ENCODE peak calls at places on chromosomes 16 and 17, in eight cellular contexts. L is tibial nerve, Q is IMR-90, X is esophagus squamous epithelium, B is adrenal gland, T is body of pancreas, J is heart left ventricle, I is endothelial cell of umbilical vein. K is an unnamed sample.

GRCh38 chr16:8935989-8936388 is 27.7 kb downstream of the USP7 start:
- DNase-seq in J (no peak), T (no peak), X (no peak), I (no peak), Q (no peak), L (no peak), B (no peak), K (no peak)

GRCh38 chr16:77780378-77780837 is 8.0 kb upstream of the VAT1L start:
- DNase-seq in B (peak), X (no peak), T (no peak), J (no peak), L (no peak), Q (peak), I (peak), K (no peak)

GRCh38 chr16:27259710-27260109 is 8.9 kb downstream of the NSMCE1 start:
- DNase-seq in X (no peak), J (no peak), T (no peak), I (peak), B (no peak), L (no peak), Q (no peak), K (no peak)

GRCh38 chr16:81454044-81454443 is 9.4 kb downstream of the CMIP start:
- DNase-seq in X (no peak), Q (no peak), I (no peak), L (no peak), T (no peak), B (no peak), J (no peak), K (no peak)

GRCh38 chr17:16906670-16907069 is 65.2 kb downstream of the TNFRSF13B start:
- DNase-seq in B (no peak), T (no peak), X (no peak), I (no peak), Q (peak), J (no peak), L (no peak), K (no peak)

GRCh38 chr16:81105946-81106345 is 9.8 kb upstream of the GCSH start:
- DNase-seq in B (no peak), J (no peak), I (no peak), X (no peak), Q (no peak), T (no peak), L (no peak), K (no peak)

GRCh38 chr17:27526603-27527002 is 70.4 kb downstream of the KSR1 start:
- DNase-seq in T (peak), I (no peak), J (no peak), X (no peak), Q (peak), L (no peak), B (peak), K (no peak)

GRCh38 chr17:78343099-78343432 is 16.8 kb downstream of the SOCS3 start:
- DNase-seq in L (no peak), Q (peak), T (peak), X (no peak), J (peak), B (peak), I (peak), K (no peak)

GRCh38 chr17:51270675-51271074 is 10.3 kb downstream of the UTP18 start:
- DNase-seq in B (no peak), L (no peak), J (no peak), X (no peak), I (no peak), T (no peak), Q (no peak), K (no peak)

GRCh38 chr16:1471569-1472194 is 3.1 kb downstream of the CLCN7 start:
- DNase-seq in X (no peak), B (no peak), T (no peak), L (no peak), I (no peak), Q (no peak), J (no peak), K (no peak)
- TF ChIP-seq POLR2A in X (no peak), B (no peak), T (no peak), L (no peak), I (no peak), Q (no peak), J (no peak), K (no peak)

GRCh38 chr17:82403662-82404660 is 14.2 kb upstream of the HEXD start:
- DNase-seq in J (no peak), T (no peak), L (no peak), Q (no peak), X (no peak), I (no peak), B (no peak), K (no peak)
- TF ChIP-seq POLR2A in J (no peak), T (no peak), L (no peak), Q (no peak), X (no peak), I (no peak), B (no peak), K (no peak)

DNA sequence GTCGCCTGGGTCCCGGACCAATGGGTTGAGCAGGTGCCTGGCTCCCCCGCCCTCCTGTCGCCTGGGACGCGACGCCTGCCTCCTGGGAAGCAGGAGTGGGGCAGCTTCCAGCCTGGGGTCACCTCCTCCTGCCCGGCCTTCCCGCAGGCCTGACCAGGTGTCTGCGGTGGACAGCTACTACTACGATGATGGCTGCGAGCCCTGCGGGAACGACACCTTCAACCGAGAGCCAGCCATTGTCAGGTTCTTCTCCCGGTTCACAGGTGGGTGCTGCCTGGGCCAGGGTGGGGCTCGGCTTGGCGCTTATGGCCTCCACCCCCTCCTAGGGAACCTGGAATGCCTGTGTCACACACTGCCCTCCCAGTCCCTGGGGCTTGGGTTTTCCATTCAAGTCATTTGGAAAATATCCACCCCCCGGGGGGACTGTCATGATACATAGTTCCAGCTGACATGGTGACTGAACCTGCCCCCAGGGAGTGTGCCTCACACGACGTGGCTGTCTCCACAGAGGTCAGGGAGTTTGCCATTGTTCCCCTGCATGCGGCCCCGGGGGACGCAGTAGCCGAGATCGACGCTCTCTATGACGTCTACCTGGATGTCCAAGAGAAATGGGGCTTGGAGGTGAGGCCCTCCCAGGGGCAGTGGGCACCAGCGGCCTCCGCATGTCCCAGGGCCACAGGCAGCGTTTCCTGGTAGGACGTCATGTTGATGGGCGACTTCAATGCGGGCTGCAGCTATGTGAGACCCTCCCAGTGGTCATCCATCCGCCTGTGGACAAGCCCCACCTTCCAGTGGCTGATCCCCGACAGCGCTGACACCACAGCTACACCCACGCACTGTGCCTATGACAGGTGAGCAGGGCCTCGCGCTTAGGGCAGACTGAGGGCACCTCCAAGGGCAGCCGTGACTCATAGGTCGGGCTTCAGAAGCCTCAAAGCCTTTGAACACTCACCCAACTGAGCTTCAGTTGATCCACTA is 2.3 kb downstream of the DNASE1 start:
- DNase-seq in L (no peak), X (no peak), T (peak), Q (no peak), J (no peak), I (no peak), B (peak), K (no peak)
- TF ChIP-seq POLR2A in L (no peak), X (no peak), T (no peak), Q (no peak), J (no peak), I (no peak), B (no peak), K (no peak)

GRCh38 chr17:34246872-34247271 is 8.2 kb upstream of the CCL2 start:
- DNase-seq in L (no peak), Q (no peak), J (no peak), T (no peak), I (no peak), B (no peak), X (no peak), K (no peak)

GRCh38 chr17:34252138-34252889 is 2.8 kb upstream of the CCL2 start:
- DNase-seq in Q (peak), J (peak), B (peak), T (peak), I (peak), X (no peak), L (peak), K (no peak)

GRCh38 chr17:34251186-34251585 is 3.9 kb upstream of the CCL2 start:
- DNase-seq in X (no peak), L (no peak), I (no peak), B (no peak), T (no peak), J (no peak), Q (no peak), K (no peak)

GRCh38 chr17:34248807-34249496 is 6.1 kb upstream of the CCL2 start:
- DNase-seq in X (no peak), I (no peak), T (no peak), L (no peak), B (no peak), J (no peak), Q (no peak), K (no peak)

GRCh38 chr17:34249497-34249877 is 5.6 kb upstream of the CCL2 start:
- DNase-seq in J (peak), T (no peak), B (peak), L (no peak), I (peak), X (no peak), Q (no peak), K (no peak)
- TF ChIP-seq POLR2A in J (no peak), T (no peak), B (no peak), L (no peak), I (no peak), X (no peak), Q (no peak), K (no peak)

GRCh38 chr16:30394603-30395154 is 541 bp upstream of the ZNF48 start:
- DNase-seq in J (no peak), L (no peak), Q (peak), B (peak), T (no peak), X (no peak), I (peak), K (no peak)
- TF ChIP-seq POLR2A in J (no peak), L (no peak), Q (peak), B (no peak), T (no peak), X (no peak), I (no peak), K (no peak)

GRCh38 chr17:45060824-45061605 is at the start of gene NMT1:
- DNase-seq in T (peak), J (peak), X (peak), L (peak), B (peak), I (peak), Q (peak), K (peak)
- TF ChIP-seq POLR2A in T (peak), J (peak), X (peak), L (peak), B (peak), I (peak), Q (peak), K (peak)

DNA sequence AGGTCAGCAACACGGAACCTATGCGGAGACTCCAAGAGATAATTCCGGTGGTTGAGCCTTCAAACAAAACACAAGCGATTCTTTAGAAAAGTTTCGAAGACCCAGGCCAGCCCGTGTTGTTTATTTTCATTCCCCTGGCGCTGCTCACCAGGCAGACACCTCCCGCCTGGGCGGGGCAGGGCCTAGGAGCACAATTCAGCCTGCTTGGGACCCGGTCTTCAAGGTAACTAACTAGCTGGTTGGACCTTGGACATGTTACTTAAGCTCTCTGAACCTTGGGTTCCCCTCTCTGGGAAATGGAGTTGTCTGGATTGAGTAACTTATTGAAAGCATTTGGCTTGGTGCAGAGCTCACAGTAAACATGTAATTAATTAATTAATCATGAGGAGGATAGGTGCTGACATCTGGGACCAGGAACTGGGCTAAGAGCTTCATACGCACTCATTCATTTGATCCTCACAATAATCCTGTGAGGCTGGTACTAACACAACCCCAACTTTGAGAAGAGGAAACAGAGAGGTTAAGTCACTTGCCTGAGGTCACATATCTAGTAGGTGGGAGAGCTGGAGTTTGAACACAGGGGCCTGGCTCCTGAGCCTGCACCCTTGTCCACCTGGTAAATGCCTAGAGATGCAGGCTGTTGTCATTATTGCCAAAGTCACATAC is 125.3 kb upstream of the SMURF2 start:
- DNase-seq in T (no peak), X (no peak), B (no peak), J (no peak), L (no peak), Q (no peak), I (no peak), K (no peak)
- TF ChIP-seq POLR2A in T (no peak), X (no peak), B (no peak), J (no peak), L (no peak), Q (no peak), I (no peak), K (no peak)

GRCh38 chr17:42458497-42459255 is at the start of gene ATP6V0A1:
- DNase-seq in Q (peak), I (peak), J (peak), B (peak), L (peak), X (peak), T (peak), K (peak)
- TF ChIP-seq POLR2A in Q (peak), I (peak), J (peak), B (peak), L (peak), X (peak), T (peak), K (peak)

GRCh38 chr17:45170280-45170975 is 8.8 kb downstream of the HEXIM2 start:
- DNase-seq in T (no peak), B (no peak), J (no peak), X (no peak), Q (no peak), L (no peak), I (no peak), K (no peak)
- TF ChIP-seq POLR2A in T (no peak), B (no peak), J (no peak), X (no peak), Q (no peak), L (no peak), I (no peak), K (no peak)

GRCh38 chr17:48753794-48754499 is 25.4 kb upstream of the HOXB13 start:
- DNase-seq in I (no peak), B (peak), T (no peak), X (no peak), Q (no peak), J (no peak), L (no peak), K (no peak)

GRCh38 chr17:48754500-48755261 is 26.1 kb upstream of the HOXB13 start:
- DNase-seq in J (no peak), I (no peak), B (no peak), L (no peak), X (no peak), T (no peak), Q (no peak), K (no peak)

GRCh38 chr17:48757524-48757961 is 29.0 kb upstream of the HOXB13 start:
- DNase-seq in J (no peak), L (no peak), T (no peak), I (no peak), X (no peak), Q (no peak), B (no peak), K (no peak)

GRCh38 chr17:48756816-48757215 is 28.3 kb upstream of the HOXB13 start:
- DNase-seq in L (no peak), J (no peak), B (peak), X (no peak), Q (no peak), T (no peak), I (peak), K (no peak)

GRCh38 chr17:48755346-48755745 is 26.8 kb upstream of the HOXB13 start:
- DNase-seq in J (no peak), L (no peak), X (no peak), Q (no peak), T (no peak), I (no peak), B (no peak), K (no peak)
- TF ChIP-seq POLR2A in J (no peak), L (no peak), X (no peak), Q (no peak), T (no peak), I (no peak), B (no peak), K (no peak)